ENCODE peak calls at places on chromosomes 11 and 22, in eight cellular contexts. One of them, this sample, is unnamed.

GRCh38 chr11:12200359-12201015 is 90.1 kb downstream of the MICAL2 start:
- DNase-seq in stimulated activated CD4-positive, alpha-beta T cell treated with anti-CD3 and anti-CD28 coated beads, Interleukin-12 subunit alpha, Interleukin-12 subunit beta, amount 100 ng/mL, for 48 hours: peak
- DNase-seq in EH: peak
- DNase-seq in dermis blood vessel endothelial cell: peak
- DNase-seq in colonic mucosa: no peak
- DNase-seq in HEK293T: no peak
- DNase-seq in heart left ventricle: peak
- DNase-seq in stimulated activated CD8-positive, alpha-beta memory T cell treated with anti-CD3 and anti-CD28 coated beads, Interleukin-15, amount 100 ng/mL, for 1 hour: no peak
- DNase-seq in this sample: no peak

GRCh38 chr11:101583180-101584128 is at the start of gene TRPC6:
- DNase-seq in stimulated activated CD4-positive, alpha-beta T cell treated with anti-CD3 and anti-CD28 coated beads, Interleukin-12 subunit alpha, Interleukin-12 subunit beta, amount 100 ng/mL, for 48 hours: no peak
- DNase-seq in EH: peak
- DNase-seq in dermis blood vessel endothelial cell: no peak
- DNase-seq in colonic mucosa: no peak
- DNase-seq in HEK293T: no peak
- DNase-seq in heart left ventricle: peak
- DNase-seq in stimulated activated CD8-positive, alpha-beta memory T cell treated with anti-CD3 and anti-CD28 coated beads, Interleukin-15, amount 100 ng/mL, for 1 hour: no peak
- DNase-seq in this sample: peak

GRCh38 chr11:19116315-19116970 is 525 bp upstream of the ZDHHC13 start:
- DNase-seq in stimulated activated CD4-positive, alpha-beta T cell treated with anti-CD3 and anti-CD28 coated beads, Interleukin-12 subunit alpha, Interleukin-12 subunit beta, amount 100 ng/mL, for 48 hours: no peak
- DNase-seq in EH: no peak
- DNase-seq in dermis blood vessel endothelial cell: no peak
- DNase-seq in colonic mucosa: no peak
- DNase-seq in HEK293T: no peak
- DNase-seq in heart left ventricle: no peak
- DNase-seq in stimulated activated CD8-positive, alpha-beta memory T cell treated with anti-CD3 and anti-CD28 coated beads, Interleukin-15, amount 100 ng/mL, for 1 hour: no peak
- DNase-seq in this sample: no peak

GRCh38 chr11:78417175-78417887 is at the start of gene GAB2:
- DNase-seq in stimulated activated CD4-positive, alpha-beta T cell treated with anti-CD3 and anti-CD28 coated beads, Interleukin-12 subunit alpha, Interleukin-12 subunit beta, amount 100 ng/mL, for 48 hours: no peak
- DNase-seq in EH: no peak
- DNase-seq in dermis blood vessel endothelial cell: no peak
- DNase-seq in colonic mucosa: peak
- DNase-seq in HEK293T: peak
- DNase-seq in heart left ventricle: no peak
- DNase-seq in stimulated activated CD8-positive, alpha-beta memory T cell treated with anti-CD3 and anti-CD28 coated beads, Interleukin-15, amount 100 ng/mL, for 1 hour: no peak
- DNase-seq in this sample: no peak

GRCh38 chr22:46436595-46437163 is 100.7 kb downstream of the CELSR1 start:
- DNase-seq in stimulated activated CD4-positive, alpha-beta T cell treated with anti-CD3 and anti-CD28 coated beads, Interleukin-12 subunit alpha, Interleukin-12 subunit beta, amount 100 ng/mL, for 48 hours: no peak
- DNase-seq in EH: peak
- DNase-seq in dermis blood vessel endothelial cell: no peak
- DNase-seq in colonic mucosa: no peak
- DNase-seq in HEK293T: no peak
- DNase-seq in heart left ventricle: no peak
- DNase-seq in stimulated activated CD8-positive, alpha-beta memory T cell treated with anti-CD3 and anti-CD28 coated beads, Interleukin-15, amount 100 ng/mL, for 1 hour: no peak
- DNase-seq in this sample: no peak

GRCh38 chr22:17381237-17381913 is 12.1 kb downstream of the CECR2 start:
- DNase-seq in stimulated activated CD4-positive, alpha-beta T cell treated with anti-CD3 and anti-CD28 coated beads, Interleukin-12 subunit alpha, Interleukin-12 subunit beta, amount 100 ng/mL, for 48 hours: no peak
- DNase-seq in EH: no peak
- DNase-seq in dermis blood vessel endothelial cell: no peak
- DNase-seq in colonic mucosa: no peak
- DNase-seq in HEK293T: no peak
- DNase-seq in heart left ventricle: no peak
- DNase-seq in stimulated activated CD8-positive, alpha-beta memory T cell treated with anti-CD3 and anti-CD28 coated beads, Interleukin-15, amount 100 ng/mL, for 1 hour: no peak
- DNase-seq in this sample: no peak

GRCh38 chr11:35248558-35249323 is 109.8 kb downstream of the CD44 start:
- DNase-seq in stimulated activated CD4-positive, alpha-beta T cell treated with anti-CD3 and anti-CD28 coated beads, Interleukin-12 subunit alpha, Interleukin-12 subunit beta, amount 100 ng/mL, for 48 hours: no peak
- DNase-seq in EH: no peak
- DNase-seq in dermis blood vessel endothelial cell: no peak
- DNase-seq in colonic mucosa: no peak
- DNase-seq in HEK293T: no peak
- DNase-seq in heart left ventricle: no peak
- DNase-seq in stimulated activated CD8-positive, alpha-beta memory T cell treated with anti-CD3 and anti-CD28 coated beads, Interleukin-15, amount 100 ng/mL, for 1 hour: no peak
- DNase-seq in this sample: no peak

GRCh38 chr11:60544077-60544476 is 28.9 kb downstream of the MS4A13 start:
- DNase-seq in stimulated activated CD4-positive, alpha-beta T cell treated with anti-CD3 and anti-CD28 coated beads, Interleukin-12 subunit alpha, Interleukin-12 subunit beta, amount 100 ng/mL, for 48 hours: no peak
- DNase-seq in EH: no peak
- DNase-seq in dermis blood vessel endothelial cell: no peak
- DNase-seq in colonic mucosa: no peak
- DNase-seq in HEK293T: no peak
- DNase-seq in heart left ventricle: no peak
- DNase-seq in stimulated activated CD8-positive, alpha-beta memory T cell treated with anti-CD3 and anti-CD28 coated beads, Interleukin-15, amount 100 ng/mL, for 1 hour: no peak
- DNase-seq in this sample: no peak

GRCh38 chr22:37082251-37082650 is 27.3 kb downstream of the TMPRSS6 start:
- DNase-seq in stimulated activated CD4-positive, alpha-beta T cell treated with anti-CD3 and anti-CD28 coated beads, Interleukin-12 subunit alpha, Interleukin-12 subunit beta, amount 100 ng/mL, for 48 hours: no peak
- DNase-seq in EH: no peak
- DNase-seq in dermis blood vessel endothelial cell: no peak
- DNase-seq in colonic mucosa: no peak
- DNase-seq in HEK293T: no peak
- DNase-seq in heart left ventricle: no peak
- DNase-seq in stimulated activated CD8-positive, alpha-beta memory T cell treated with anti-CD3 and anti-CD28 coated beads, Interleukin-15, amount 100 ng/mL, for 1 hour: no peak
- DNase-seq in this sample: no peak